ENCODE peak calls at places on chromosomes 5 and 9, in eight cellular contexts. M is HCT116, R is DND-41, E is PC-9, X is A549, P is H9, N is IMR-90, J is fibroblast of lung. B is an unnamed sample.

GRCh38 chr9:131491001-131491710 is 11.6 kb upstream of the POMT1 start:
- DNase-seq in N (no peak), M (no peak), R (no peak), X (no peak), J (no peak), E (no peak), P (no peak), B (no peak)

GRCh38 chr9:121498150-121498486 is 1.5 kb downstream of the GGTA1 start:
- DNase-seq in P (peak), R (peak), J (peak), M (peak), E (peak), N (peak), X (peak), B (peak)

GRCh38 chr9:6198251-6198650 is 17.4 kb upstream of the IL33 start:
- DNase-seq in M (no peak), E (no peak), X (no peak), N (no peak), J (no peak), R (no peak), P (no peak), B (no peak)

GRCh38 chr5:761854-762685 is 22.5 kb downstream of the ZDHHC11B start:
- DNase-seq in E (no peak), N (no peak), J (no peak), X (no peak), P (peak), M (no peak), R (no peak), B (no peak)

GRCh38 chr9:36191290-36191645 is 547 bp downstream of the CLTA start:
- DNase-seq in N (no peak), M (no peak), X (no peak), P (no peak), E (no peak), J (no peak), R (peak), B (peak)

GRCh38 chr5:178739452-178740180 is 9.2 kb upstream of the ZNF354A start:
- DNase-seq in J (no peak), R (no peak), E (no peak), M (no peak), N (no peak), X (no peak), P (no peak), B (peak)

GRCh38 chr5:1343931-1344901 is 683 bp downstream of the CLPTM1L start:
- DNase-seq in J (peak), E (peak), M (no peak), R (no peak), P (no peak), N (peak), X (no peak), B (peak)

GRCh38 chr9:22030101-22030598 is 21.0 kb upstream of the CDKN2B start:
- DNase-seq in E (peak), X (no peak), R (no peak), J (peak), M (no peak), N (peak), P (no peak), B (peak)

GRCh38 chr9:69822091-69822750 is 1.6 kb downstream of the CFAP95 start:
- DNase-seq in P (no peak), N (peak), R (no peak), X (no peak), E (no peak), M (no peak), J (peak), B (peak)

GRCh38 chr9:92507496-92507895 is 25.2 kb upstream of the ASPN start:
- DNase-seq in X (no peak), J (no peak), R (no peak), E (no peak), M (no peak), P (no peak), N (no peak), B (no peak)

GRCh38 chr9:98773721-98774120 is 22.6 kb downstream of the ANKS6 start:
- DNase-seq in R (no peak), M (no peak), X (no peak), J (no peak), N (no peak), E (no peak), P (no peak), B (no peak)

GRCh38 chr9:98770717-98771116 is 25.6 kb downstream of the ANKS6 start:
- DNase-seq in R (no peak), X (no peak), J (no peak), P (no peak), M (no peak), E (no peak), N (no peak), B (no peak)

GRCh38 chr9:98768344-98768743 is 28.0 kb downstream of the ANKS6 start:
- DNase-seq in N (no peak), E (no peak), X (no peak), M (no peak), R (no peak), P (no peak), J (no peak), B (no peak)

GRCh38 chr9:98772364-98773155 is 23.8 kb downstream of the ANKS6 start:
- DNase-seq in M (no peak), N (no peak), P (no peak), J (no peak), E (no peak), R (no peak), X (no peak), B (no peak)

GRCh38 chr9:98771209-98771874 is 25.0 kb downstream of the ANKS6 start:
- DNase-seq in P (no peak), X (no peak), M (no peak), N (no peak), J (no peak), E (no peak), R (no peak), B (no peak)
- H3K4me2 ChIP-seq in P (no peak), X (no peak), M (no peak), N (no peak), J (no peak), E (no peak), R (no peak), B (no peak)

DNA sequence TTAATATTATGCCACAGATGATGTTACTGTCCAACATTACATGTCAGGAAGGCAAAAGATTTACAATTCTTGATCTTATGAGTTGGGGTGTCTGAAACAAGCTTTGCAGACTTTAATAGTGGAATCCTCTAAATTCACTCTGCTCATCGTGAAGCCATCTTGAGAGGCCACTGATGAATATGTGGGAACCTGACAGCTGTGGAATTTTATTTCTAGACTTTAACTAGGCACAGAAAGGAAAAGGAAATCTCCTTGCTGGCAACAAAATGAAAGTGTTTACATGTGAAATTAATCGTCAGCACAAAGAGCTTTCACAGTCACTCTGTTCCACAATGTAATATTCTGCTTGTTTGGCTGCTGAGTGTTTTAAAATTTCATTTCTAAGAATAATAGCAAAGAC is 14.8 kb downstream of the NREP start:
- DNase-seq in J (no peak), N (no peak), M (no peak), P (no peak), E (no peak), X (no peak), R (no peak), B (no peak)
- H3K4me2 ChIP-seq in J (peak), N (peak), M (no peak), P (peak), E (no peak), X (no peak), R (peak), B (peak)

GRCh38 chr5:170426149-170426767 is 37.1 kb upstream of the KCNMB1 start:
- DNase-seq in R (peak), E (no peak), N (no peak), X (no peak), M (no peak), P (no peak), J (no peak), B (no peak)
- H3K4me2 ChIP-seq in R (no peak), E (no peak), N (no peak), X (no peak), M (no peak), P (no peak), J (no peak), B (no peak)

GRCh38 chr9:124257070-124257864 is 482 bp upstream of the NEK6 start:
- DNase-seq in P (no peak), N (no peak), J (peak), M (no peak), R (no peak), E (no peak), X (no peak), B (peak)

GRCh38 chr9:124258765-124259272 is 1.1 kb downstream of the NEK6 start:
- DNase-seq in M (no peak), J (no peak), X (no peak), P (peak), E (no peak), N (no peak), R (no peak), B (peak)

GRCh38 chr9:124257865-124258764 is at the start of gene NEK6:
- DNase-seq in J (peak), E (no peak), X (no peak), R (no peak), P (no peak), N (peak), M (no peak), B (peak)

GRCh38 chr9:124260769-124261603 is 3.2 kb downstream of the NEK6 start:
- DNase-seq in N (peak), X (peak), E (peak), J (peak), P (no peak), M (no peak), R (no peak), B (peak)

DNA sequence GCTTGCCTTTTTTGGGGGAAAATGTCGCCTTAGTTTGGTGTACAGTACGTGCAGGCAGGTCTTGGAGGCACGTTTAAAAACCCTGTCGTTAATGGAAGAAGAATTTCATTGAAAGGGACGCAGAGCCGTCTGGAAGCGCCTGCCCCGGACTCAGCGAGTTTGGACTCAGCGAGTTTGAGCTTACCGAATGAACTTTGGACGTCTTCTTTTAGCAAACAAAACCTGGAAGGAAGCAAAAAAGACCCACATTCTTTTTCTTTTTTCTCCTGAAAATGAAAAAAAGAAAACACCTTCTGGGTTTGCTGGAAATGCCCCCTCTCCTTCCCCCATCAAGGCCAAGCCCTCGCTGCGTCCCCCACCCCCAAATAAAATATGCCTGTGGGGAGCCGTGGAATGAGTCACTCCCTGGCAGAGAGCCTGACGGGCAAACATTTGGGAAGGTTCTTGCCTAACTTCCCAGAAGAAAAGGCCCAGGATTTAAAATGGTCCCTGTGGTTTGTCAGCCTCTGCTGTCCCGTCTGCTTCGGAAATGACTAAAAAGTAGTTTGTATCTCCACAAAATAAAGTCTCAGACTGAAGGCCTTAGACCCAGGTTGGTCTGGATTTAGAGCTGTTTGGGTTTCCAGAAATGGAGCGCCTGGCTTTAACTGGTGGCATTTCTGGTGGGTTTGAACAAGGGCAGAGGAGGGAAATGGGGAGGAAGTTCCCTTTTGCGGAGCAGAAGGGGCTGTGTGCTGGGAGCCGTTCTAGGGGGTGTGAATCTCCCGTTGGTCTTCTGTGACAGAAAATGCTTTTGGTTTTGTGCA is 1.7 kb downstream of the NEK6 start:
- DNase-seq in P (no peak), R (no peak), N (peak), X (peak), E (peak), J (peak), M (peak), B (peak)
- H3K4me2 ChIP-seq in P (peak), R (no peak), N (peak), X (peak), E (peak), J (peak), M (peak), B (peak)

GRCh38 chr9:127158995-127159801 is 36.8 kb upstream of the ANGPTL2 start:
- DNase-seq in P (peak), M (peak), J (peak), N (peak), E (no peak), X (peak), R (no peak), B (peak)
- H3K4me2 ChIP-seq in P (no peak), M (peak), J (peak), N (peak), E (no peak), X (peak), R (no peak), B (no peak)

DNA sequence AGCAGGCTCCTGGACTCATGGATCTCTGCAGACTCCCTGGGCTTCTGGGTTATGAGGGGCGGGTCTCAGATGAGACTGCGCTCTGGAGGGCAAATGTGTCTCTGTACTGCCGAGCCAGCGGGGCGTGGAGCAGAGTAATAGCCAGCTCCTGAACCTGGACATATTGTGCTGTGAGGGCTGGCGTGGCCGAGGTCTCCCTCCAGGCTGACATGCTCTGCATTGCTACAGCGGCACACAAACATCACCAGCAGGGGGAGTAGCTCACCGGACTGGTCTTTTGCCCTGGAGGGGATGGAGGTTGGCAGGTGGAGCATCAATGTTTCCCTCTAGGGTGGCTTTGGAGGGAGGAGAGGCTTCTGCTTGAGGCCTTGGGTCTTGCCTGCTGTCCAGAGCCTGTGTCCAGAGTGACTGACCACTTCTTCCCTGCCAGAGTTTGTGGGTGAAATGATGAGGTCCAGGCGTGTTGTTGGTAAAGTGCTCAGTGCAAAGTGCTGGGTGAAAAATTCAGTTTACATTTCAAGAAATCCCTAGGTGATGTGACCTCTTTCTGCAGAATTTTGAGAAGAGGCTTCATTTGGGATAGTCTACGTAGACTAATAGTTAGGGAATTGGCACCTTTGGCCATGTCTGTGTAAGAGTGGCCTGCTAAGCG is 10.9 kb upstream of the GADD45G start:
- DNase-seq in P (peak), E (peak), X (peak), J (peak), R (peak), N (peak), M (no peak), B (peak)
- H3K4me2 ChIP-seq in P (no peak), E (no peak), X (no peak), J (no peak), R (no peak), N (no peak), M (peak), B (no peak)

GRCh38 chr9:111039203-111039907 is 1.1 kb upstream of the LPAR1 start:
- DNase-seq in J (no peak), N (no peak), M (peak), P (peak), E (no peak), R (no peak), X (no peak), B (peak)
- H3K4me2 ChIP-seq in J (peak), N (peak), M (peak), P (peak), E (peak), R (no peak), X (peak), B (peak)

GRCh38 chr9:78023003-78023741 is 8.4 kb downstream of the GNAQ start:
- DNase-seq in P (no peak), R (no peak), J (peak), E (no peak), N (peak), X (no peak), M (no peak), B (no peak)
- H3K4me2 ChIP-seq in P (no peak), R (peak), J (peak), E (no peak), N (peak), X (peak), M (no peak), B (no peak)

GRCh38 chr5:112346411-112347044 is 72.5 kb downstream of the EPB41L4A start:
- DNase-seq in R (no peak), J (no peak), P (no peak), X (no peak), M (no peak), N (no peak), E (no peak), B (no peak)
- H3K4me2 ChIP-seq in R (no peak), J (no peak), P (no peak), X (no peak), M (no peak), N (no peak), E (no peak), B (no peak)